ENCODE peak calls at places on chromosomes 12 and 14, in four cellular contexts. H is NCI-H2171 treated with DMSO at 0.1 percent for 48 hours, A is posterior cingulate gyrus, S is NCI-H1436. E is an unnamed sample.

GRCh38 chr12:52211716-52212585 is 20.1 kb upstream of the KRT80 start:
- DNase-seq in H (no peak), A (peak), S (no peak), E (no peak)

GRCh38 chr14:23154876-23155587 is 28.4 kb downstream of the SLC7A8 start:
- DNase-seq in H (peak), A (no peak), S (no peak), E (no peak)

GRCh38 chr12:63404611-63405010 is 253.6 kb upstream of the AVPR1A start:
- DNase-seq in H (no peak), A (no peak), S (no peak), E (no peak)

GRCh38 chr12:126831115-126831514 is 1435.9 kb upstream of the TMEM132C start:
- DNase-seq in H (no peak), A (no peak), S (no peak), E (no peak)

GRCh38 chr14:95123895-95124579 is 33.3 kb downstream of the DICER1 start:
- DNase-seq in H (no peak), A (peak), S (peak), E (no peak)

GRCh38 chr14:21924479-21924878 is 250.9 kb upstream of the OR4E1 start:
- DNase-seq in H (no peak), A (no peak), S (no peak), E (no peak)

GRCh38 chr12:105222726-105223357 is 13.1 kb downstream of the APPL2 start:
- DNase-seq in H (no peak), A (no peak), S (no peak), E (no peak)

GRCh38 chr14:84144166-84144565 is 1385.8 kb upstream of the FLRT2 start:
- DNase-seq in H (no peak), A (no peak), S (no peak), E (no peak)

GRCh38 chr14:105490318-105490571 is 801 bp upstream of the TEDC1 start:
- DNase-seq in H (peak), A (no peak), S (no peak), E (no peak)

GRCh38 chr12:108828774-108829173 is 28.6 kb downstream of the SSH1 start:
- DNase-seq in H (no peak), A (no peak), S (no peak), E (no peak)

GRCh38 chr14:67566908-67567307 is 33.2 kb downstream of the PIGH start:
- DNase-seq in H (no peak), A (peak), S (no peak), E (no peak)

GRCh38 chr12:94561943-94562411 is 88.4 kb downstream of the TMCC3 start:
- DNase-seq in H (no peak), A (peak), S (no peak), E (no peak)

GRCh38 chr14:52279405-52279804 is 11.9 kb downstream of the PTGDR start:
- DNase-seq in H (no peak), A (no peak), S (no peak), E (no peak)

GRCh38 chr14:47442206-47442605 is 233.2 kb downstream of the MDGA2 start:
- DNase-seq in H (peak), A (no peak), S (no peak), E (peak)

GRCh38 chr14:68781161-68782021 is 11.5 kb downstream of the ZFP36L1 start:
- DNase-seq in H (no peak), A (no peak), S (no peak), E (no peak)

GRCh38 chr14:50025776-50026175 is 90.6 kb downstream of the VCPKMT start:
- DNase-seq in H (peak), A (no peak), S (no peak), E (no peak)

GRCh38 chr12:1607940-1608782 is 13.8 kb upstream of the FBXL14 start:
- DNase-seq in H (peak), A (no peak), S (no peak), E (no peak)

GRCh38 chr12:109763201-109763841 is 49.7 kb downstream of the FAM222A start:
- DNase-seq in H (no peak), A (peak), S (no peak), E (no peak)

GRCh38 chr12:70230934-70231606 is 12.2 kb upstream of the CNOT2 start:
- DNase-seq in H (no peak), A (no peak), S (no peak), E (no peak)

GRCh38 chr14:104181761-104182530 is 43.6 kb downstream of the KIF26A start:
- DNase-seq in H (no peak), A (no peak), S (no peak), E (no peak)

GRCh38 chr14:69611264-69612013 is at the start of gene SUSD6:
- DNase-seq in H (peak), A (peak), S (peak), E (peak)

GRCh38 chr14:106874365-106874764 is 1348.0 kb downstream of the TMEM121 start:
- DNase-seq in H (no peak), A (no peak), S (no peak), E (no peak)

GRCh38 chr12:20289512-20289911 is 78.8 kb upstream of the PDE3A start:
- DNase-seq in H (no peak), A (no peak), S (no peak), E (no peak)

GRCh38 chr14:68427550-68427890 is 365.3 kb downstream of the ZFP36L1 start:
- DNase-seq in H (no peak), A (no peak), S (no peak), E (no peak)

GRCh38 chr12:29691146-29691854 is 92.4 kb downstream of the TMTC1 start:
- DNase-seq in H (no peak), A (no peak), S (no peak), E (no peak)

GRCh38 chr12:26828315-26828714 is 4.7 kb downstream of the ITPR2 start:
- DNase-seq in H (no peak), A (no peak), S (no peak), E (no peak)

GRCh38 chr14:64089920-64090319 is 204.3 kb downstream of the ESR2 start:
- DNase-seq in H (peak), A (no peak), S (no peak), E (no peak)

GRCh38 chr14:88753873-88754272 is 38.9 kb downstream of the EML5 start:
- DNase-seq in H (no peak), A (no peak), S (no peak), E (no peak)

GRCh38 chr12:50901685-50902113 is 50.6 kb upstream of the HIGD1C start:
- DNase-seq in H (peak), A (no peak), S (no peak), E (no peak)

GRCh38 chr12:120504587-120504986 is 8.7 kb downstream of the DYNLL1 start:
- DNase-seq in H (no peak), A (no peak), S (no peak), E (no peak)

GRCh38 chr12:49583361-49584094 is 15.6 kb upstream of the MCRS1 start:
- DNase-seq in H (no peak), A (peak), S (no peak), E (no peak)

GRCh38 chr14:60222820-60223219 is 26.2 kb upstream of the PPM1A start:
- DNase-seq in H (no peak), A (peak), S (no peak), E (peak)

GRCh38 chr12:121364657-121365265 is 12.6 kb upstream of the ANAPC5 start:
- DNase-seq in H (no peak), A (no peak), S (no peak), E (no peak)

GRCh38 chr12:90058721-90059120 is 350.1 kb upstream of the ATP2B1 start:
- DNase-seq in H (no peak), A (no peak), S (no peak), E (no peak)

GRCh38 chr14:34920339-34920738 is 45.2 kb upstream of the BAZ1A start:
- DNase-seq in H (no peak), A (no peak), S (no peak), E (no peak)

GRCh38 chr14:81449114-81449513 is 49.0 kb upstream of the STON2 start:
- DNase-seq in H (no peak), A (no peak), S (no peak), E (no peak)

GRCh38 chr12:52395761-52396434 is 10.2 kb downstream of the KRT82 start:
- DNase-seq in H (peak), A (no peak), S (no peak), E (peak)